ENCODE peak calls at places on chromosomes 1 and 21, in seven cellular contexts. One of them, this sample, is unnamed.

GRCh38 chr1:78587213-78587612 is 33.0 kb upstream of the IFI44L start:
- DNase-seq in SK-N-SH: no peak
- DNase-seq in spleen: no peak
- DNase-seq in transverse colon: no peak
- DNase-seq in endothelial cell of umbilical vein: no peak
- DNase-seq in breast epithelium: no peak
- DNase-seq in Panc1: no peak
- DNase-seq in this sample: no peak

GRCh38 chr21:17463441-17463840 is 49.4 kb upstream of the CXADR start:
- DNase-seq in SK-N-SH: no peak
- DNase-seq in spleen: no peak
- DNase-seq in transverse colon: no peak
- DNase-seq in endothelial cell of umbilical vein: no peak
- DNase-seq in breast epithelium: no peak
- DNase-seq in Panc1: no peak
- DNase-seq in this sample: no peak

GRCh38 chr1:40059960-40060337 is 19.4 kb downstream of the CAP1 start:
- DNase-seq in SK-N-SH: no peak
- DNase-seq in spleen: no peak
- DNase-seq in transverse colon: no peak
- DNase-seq in endothelial cell of umbilical vein: no peak
- DNase-seq in breast epithelium: no peak
- DNase-seq in Panc1: no peak
- DNase-seq in this sample: no peak

GRCh38 chr1:167202049-167202448 is 18.6 kb upstream of the POU2F1 start:
- DNase-seq in SK-N-SH: no peak
- DNase-seq in spleen: no peak
- DNase-seq in transverse colon: no peak
- DNase-seq in endothelial cell of umbilical vein: no peak
- DNase-seq in breast epithelium: no peak
- DNase-seq in Panc1: no peak
- DNase-seq in this sample: no peak

GRCh38 chr21:45404726-45405270 is at the start of gene COL18A1:
- DNase-seq in SK-N-SH: peak; percentile 98
- DNase-seq in spleen: peak; percentile 80
- DNase-seq in transverse colon: peak; percentile 29
- DNase-seq in endothelial cell of umbilical vein: peak; percentile 39
- DNase-seq in breast epithelium: no peak
- DNase-seq in Panc1: no peak
- DNase-seq in this sample: no peak

GRCh38 chr1:84973493-84974334 is 23.2 kb downstream of the MCOLN2 start:
- DNase-seq in SK-N-SH: no peak
- DNase-seq in spleen: no peak
- DNase-seq in transverse colon: no peak
- DNase-seq in endothelial cell of umbilical vein: no peak
- DNase-seq in breast epithelium: no peak
- DNase-seq in Panc1: no peak
- DNase-seq in this sample: no peak

GRCh38 chr1:38587734-38588133 is 271.8 kb downstream of the RRAGC start:
- DNase-seq in SK-N-SH: no peak
- DNase-seq in spleen: no peak
- DNase-seq in transverse colon: no peak
- DNase-seq in endothelial cell of umbilical vein: no peak
- DNase-seq in breast epithelium: no peak
- DNase-seq in Panc1: no peak
- DNase-seq in this sample: no peak

GRCh38 chr1:246161626-246162025 is 345.5 kb downstream of the SMYD3 start:
- DNase-seq in SK-N-SH: no peak
- DNase-seq in spleen: no peak
- DNase-seq in transverse colon: no peak
- DNase-seq in endothelial cell of umbilical vein: peak; percentile 37
- DNase-seq in breast epithelium: no peak
- DNase-seq in Panc1: no peak
- DNase-seq in this sample: no peak

GRCh38 chr1:231684333-231685244 is 58.0 kb downstream of the DISC1 start:
- DNase-seq in SK-N-SH: no peak
- DNase-seq in spleen: no peak
- DNase-seq in transverse colon: peak; percentile 48
- DNase-seq in endothelial cell of umbilical vein: peak; percentile 37
- DNase-seq in breast epithelium: peak; percentile 25
- DNase-seq in Panc1: no peak
- DNase-seq in this sample: no peak

GRCh38 chr1:18293291-18293690 is 185.7 kb downstream of the IGSF21 start:
- DNase-seq in SK-N-SH: no peak
- DNase-seq in spleen: no peak
- DNase-seq in transverse colon: no peak
- DNase-seq in endothelial cell of umbilical vein: no peak
- DNase-seq in breast epithelium: no peak
- DNase-seq in Panc1: no peak
- DNase-seq in this sample: no peak

GRCh38 chr1:109618614-109619404 is 607 bp downstream of the GNAT2 start:
- DNase-seq in SK-N-SH: no peak
- DNase-seq in spleen: no peak
- DNase-seq in transverse colon: no peak
- DNase-seq in endothelial cell of umbilical vein: no peak
- DNase-seq in breast epithelium: no peak
- DNase-seq in Panc1: no peak
- DNase-seq in this sample: no peak

GRCh38 chr1:66452162-66452561 is 81.8 kb upstream of the SGIP1 start:
- DNase-seq in SK-N-SH: no peak
- DNase-seq in spleen: no peak
- DNase-seq in transverse colon: no peak
- DNase-seq in endothelial cell of umbilical vein: peak; percentile 33
- DNase-seq in breast epithelium: no peak
- DNase-seq in Panc1: no peak
- DNase-seq in this sample: no peak

GRCh38 chr1:148264374-148265276 is 112.5 kb upstream of the NBPF11 start:
- DNase-seq in SK-N-SH: no peak
- DNase-seq in spleen: no peak
- DNase-seq in transverse colon: no peak
- DNase-seq in endothelial cell of umbilical vein: peak; percentile 40
- DNase-seq in breast epithelium: no peak
- DNase-seq in Panc1: peak; percentile 99
- DNase-seq in this sample: no peak

GRCh38 chr1:27057389-27057788 is 44.7 kb upstream of the TENT5B start:
- DNase-seq in SK-N-SH: peak; percentile 67
- DNase-seq in spleen: no peak
- DNase-seq in transverse colon: no peak
- DNase-seq in endothelial cell of umbilical vein: no peak
- DNase-seq in breast epithelium: no peak
- DNase-seq in Panc1: no peak
- DNase-seq in this sample: no peak

GRCh38 chr1:52769346-52770033 is 43.2 kb downstream of the ZYG11B start:
- DNase-seq in SK-N-SH: no peak
- DNase-seq in spleen: no peak
- DNase-seq in transverse colon: no peak
- DNase-seq in endothelial cell of umbilical vein: no peak
- DNase-seq in breast epithelium: no peak
- DNase-seq in Panc1: no peak
- DNase-seq in this sample: no peak

GRCh38 chr1:98147280-98147679 is 226.4 kb upstream of the DPYD start:
- DNase-seq in SK-N-SH: no peak
- DNase-seq in spleen: no peak
- DNase-seq in transverse colon: no peak
- DNase-seq in endothelial cell of umbilical vein: no peak
- DNase-seq in breast epithelium: no peak
- DNase-seq in Panc1: no peak
- DNase-seq in this sample: no peak

GRCh38 chr1:18618546-18619466 is 11.8 kb upstream of the PAX7 start:
- DNase-seq in SK-N-SH: no peak
- DNase-seq in spleen: no peak
- DNase-seq in transverse colon: no peak
- DNase-seq in endothelial cell of umbilical vein: no peak
- DNase-seq in breast epithelium: no peak
- DNase-seq in Panc1: no peak
- DNase-seq in this sample: no peak

GRCh38 chr1:181918893-181919728 is 142.4 kb downstream of the ZNF648 start:
- DNase-seq in SK-N-SH: no peak
- DNase-seq in spleen: no peak
- DNase-seq in transverse colon: no peak
- DNase-seq in endothelial cell of umbilical vein: no peak
- DNase-seq in breast epithelium: no peak
- DNase-seq in Panc1: no peak
- DNase-seq in this sample: no peak

GRCh38 chr21:43881283-43881682 is 16.3 kb downstream of the AGPAT3 start:
- DNase-seq in SK-N-SH: no peak
- DNase-seq in spleen: peak; percentile 3
- DNase-seq in transverse colon: no peak
- DNase-seq in endothelial cell of umbilical vein: no peak
- DNase-seq in breast epithelium: no peak
- DNase-seq in Panc1: no peak
- DNase-seq in this sample: no peak

GRCh38 chr1:109267743-109268300 is 15.1 kb downstream of the PSRC1 start:
- DNase-seq in SK-N-SH: no peak
- DNase-seq in spleen: peak; percentile 69
- DNase-seq in transverse colon: no peak
- DNase-seq in endothelial cell of umbilical vein: no peak
- DNase-seq in breast epithelium: no peak
- DNase-seq in Panc1: no peak
- DNase-seq in this sample: no peak

GRCh38 chr1:229803601-229804217 is 177.7 kb downstream of the URB2 start:
- DNase-seq in SK-N-SH: no peak
- DNase-seq in spleen: no peak
- DNase-seq in transverse colon: no peak
- DNase-seq in endothelial cell of umbilical vein: no peak
- DNase-seq in breast epithelium: no peak
- DNase-seq in Panc1: no peak
- DNase-seq in this sample: no peak

GRCh38 chr1:165327538-165327937 is 29.0 kb downstream of the LMX1A start:
- DNase-seq in SK-N-SH: no peak
- DNase-seq in spleen: no peak
- DNase-seq in transverse colon: no peak
- DNase-seq in endothelial cell of umbilical vein: no peak
- DNase-seq in breast epithelium: no peak
- DNase-seq in Panc1: no peak
- DNase-seq in this sample: no peak

GRCh38 chr1:194442911-194443310 is 1256.5 kb upstream of the B3GALT2 start:
- DNase-seq in SK-N-SH: no peak
- DNase-seq in spleen: no peak
- DNase-seq in transverse colon: no peak
- DNase-seq in endothelial cell of umbilical vein: no peak
- DNase-seq in breast epithelium: no peak
- DNase-seq in Panc1: no peak
- DNase-seq in this sample: no peak

GRCh38 chr1:21913763-21914162 is 23.3 kb downstream of the HSPG2 start:
- DNase-seq in SK-N-SH: no peak
- DNase-seq in spleen: no peak
- DNase-seq in transverse colon: no peak
- DNase-seq in endothelial cell of umbilical vein: peak; percentile 62
- DNase-seq in breast epithelium: no peak
- DNase-seq in Panc1: no peak
- DNase-seq in this sample: no peak

GRCh38 chr1:116847688-116848531 is 61.8 kb upstream of the PTGFRN start:
- DNase-seq in SK-N-SH: no peak
- DNase-seq in spleen: no peak
- DNase-seq in transverse colon: peak; percentile 27
- DNase-seq in endothelial cell of umbilical vein: peak; percentile 78
- DNase-seq in breast epithelium: no peak
- DNase-seq in Panc1: no peak
- DNase-seq in this sample: no peak

GRCh38 chr1:91830242-91831131 is 55.5 kb downstream of the TGFBR3 start:
- DNase-seq in SK-N-SH: no peak
- DNase-seq in spleen: no peak
- DNase-seq in transverse colon: peak; percentile 67
- DNase-seq in endothelial cell of umbilical vein: peak; percentile 95
- DNase-seq in breast epithelium: peak; percentile 90
- DNase-seq in Panc1: no peak
- DNase-seq in this sample: no peak

DNA sequence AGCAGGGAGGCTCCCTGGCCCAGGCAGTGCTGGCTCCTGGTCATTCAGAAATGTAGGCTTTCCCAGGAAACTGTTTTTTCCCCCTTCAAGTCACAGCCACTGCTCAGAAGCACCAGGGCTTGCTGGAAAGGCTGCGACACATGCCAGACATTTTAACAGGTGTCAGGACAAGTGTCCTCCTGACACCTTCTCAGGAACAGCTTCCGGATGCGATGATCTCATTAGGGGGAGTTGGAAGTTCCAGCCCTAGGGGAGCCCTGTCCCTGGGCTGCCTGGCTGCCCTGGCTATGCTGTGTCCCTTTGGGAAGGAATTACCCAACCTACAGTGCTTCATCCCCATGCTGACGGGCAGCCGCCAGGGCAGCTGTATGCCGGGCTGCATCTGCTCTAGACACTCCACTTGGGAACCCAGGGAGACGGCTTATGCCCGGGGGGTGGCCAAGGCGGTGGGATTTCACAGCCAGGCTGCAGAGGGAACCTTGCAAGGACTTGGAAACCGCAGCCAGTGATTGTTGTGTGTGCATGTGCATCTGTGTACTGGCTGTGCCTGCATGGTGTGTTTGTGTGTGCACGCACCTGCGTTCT is 41.8 kb downstream of the AJAP1 start:
- DNase-seq in SK-N-SH: no peak
- DNase-seq in spleen: no peak
- DNase-seq in transverse colon: no peak
- DNase-seq in endothelial cell of umbilical vein: no peak
- DNase-seq in breast epithelium: no peak
- DNase-seq in Panc1: no peak
- DNase-seq in this sample: no peak
- H3K9me3 ChIP-seq in SK-N-SH: no peaks in the 10 kb centered on the region
- H3K9me3 ChIP-seq in spleen: no peaks in the 10 kb centered on the region
- H3K9me3 ChIP-seq in transverse colon: no peaks in the 10 kb centered on the region
- H3K9me3 ChIP-seq in endothelial cell of umbilical vein: peaks cover 2% of the 10 kb centered on the region
- H3K9me3 ChIP-seq in breast epithelium: no peaks in the 10 kb centered on the region
- H3K9me3 ChIP-seq in Panc1: no peaks in the 10 kb centered on the region
- H3K9me3 ChIP-seq in this sample: no peaks in the 10 kb centered on the region

GRCh38 chr1:11059990-11060948 is at the start of gene SRM:
- DNase-seq in SK-N-SH: peak; percentile 99
- DNase-seq in spleen: peak; percentile 97
- DNase-seq in transverse colon: peak; percentile 93
- DNase-seq in endothelial cell of umbilical vein: peak; percentile 89
- DNase-seq in breast epithelium: peak; percentile 89
- DNase-seq in Panc1: no peak
- DNase-seq in this sample: no peak
- TF ChIP-seq POLR2AphosphoS5 in SK-N-SH: peak; percentile 80
- TF ChIP-seq POLR2AphosphoS5 in spleen: peak; percentile 81
- TF ChIP-seq POLR2AphosphoS5 in transverse colon: no peak
- TF ChIP-seq POLR2AphosphoS5 in endothelial cell of umbilical vein: peak; percentile 83
- TF ChIP-seq POLR2AphosphoS5 in breast epithelium: no peak
- TF ChIP-seq POLR2AphosphoS5 in Panc1: peak; percentile 92
- TF ChIP-seq POLR2AphosphoS5 in this sample: no peak

DNA sequence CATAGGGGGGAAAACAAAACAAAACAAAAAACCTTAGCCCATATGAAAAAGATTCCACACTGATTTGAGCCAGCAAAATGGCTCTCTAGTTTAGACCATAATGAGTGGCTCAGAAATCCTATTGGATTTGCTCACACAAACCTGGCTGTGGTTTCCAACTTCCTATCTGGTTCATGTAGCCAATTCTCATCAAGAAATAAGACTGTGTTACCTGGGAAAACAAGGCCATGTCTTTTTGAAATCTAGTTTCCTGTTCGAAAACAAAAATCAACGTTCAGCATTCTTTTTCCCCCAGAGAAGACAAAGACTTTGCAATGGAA is 69.2 kb downstream of the TBX15 start:
- DNase-seq in SK-N-SH: no peak
- DNase-seq in spleen: no peak
- DNase-seq in transverse colon: no peak
- DNase-seq in endothelial cell of umbilical vein: no peak
- DNase-seq in breast epithelium: no peak
- DNase-seq in Panc1: no peak
- DNase-seq in this sample: no peak
- H3K4me3 ChIP-seq in SK-N-SH: no peak overlapping the region
- H3K4me3 ChIP-seq in spleen: no peak overlapping the region
- H3K4me3 ChIP-seq in transverse colon: no peak overlapping the region
- H3K4me3 ChIP-seq in endothelial cell of umbilical vein: no peak overlapping the region
- H3K4me3 ChIP-seq in breast epithelium: no peak overlapping the region
- H3K4me3 ChIP-seq in Panc1: no peak overlapping the region
- H3K4me3 ChIP-seq in this sample: no peak overlapping the region

GRCh38 chr1:232748910-232749368 is 56.3 kb upstream of the MAP10 start:
- DNase-seq in SK-N-SH: no peak
- DNase-seq in spleen: no peak
- DNase-seq in transverse colon: no peak
- DNase-seq in endothelial cell of umbilical vein: no peak
- DNase-seq in breast epithelium: no peak
- DNase-seq in Panc1: no peak
- DNase-seq in this sample: no peak
- H3K9me3 ChIP-seq in SK-N-SH: no peaks in the 10 kb centered on the region
- H3K9me3 ChIP-seq in spleen: peaks cover 19% of the 10 kb centered on the region
- H3K9me3 ChIP-seq in transverse colon: peaks cover 9% of the 10 kb centered on the region
- H3K9me3 ChIP-seq in endothelial cell of umbilical vein: peaks cover 5% of the 10 kb centered on the region
- H3K9me3 ChIP-seq in breast epithelium: peaks cover 7% of the 10 kb centered on the region
- H3K9me3 ChIP-seq in Panc1: peaks cover 8% of the 10 kb centered on the region
- H3K9me3 ChIP-seq in this sample: no peaks in the 10 kb centered on the region